ENCODE peak calls at places on chromosomes 3 and 15, in four cellular contexts. I, O, D and Z are unnamed samples.

GRCh38 chr15:60076582-60077263 is 72.6 kb downstream of the FOXB1 start:
- DNase-seq in I (no peak), O (no peak), D (no peak), Z (no peak)

GRCh38 chr3:55296035-55296434 is 191.1 kb downstream of the WNT5A start:
- DNase-seq in I (no peak), O (no peak), D (no peak), Z (no peak)

GRCh38 chr3:42097166-42097946 is 6.2 kb downstream of the TRAK1 start:
- DNase-seq in I (no peak), O (no peak), D (no peak), Z (no peak)

GRCh38 chr3:169946336-169946735 is 20.3 kb upstream of the SEC62 start:
- DNase-seq in I (no peak), O (no peak), D (no peak), Z (no peak)

GRCh38 chr15:90820481-90820880 is 47.9 kb upstream of the FURIN start:
- DNase-seq in I (no peak), O (no peak), D (no peak), Z (no peak)

GRCh38 chr15:74983725-74984231 is 11.6 kb upstream of the SCAMP5 start:
- DNase-seq in I (no peak), O (no peak), D (no peak), Z (peak; percentile 40)

GRCh38 chr3:188568750-188569149 is 414.8 kb downstream of the LPP start:
- DNase-seq in I (no peak), O (no peak), D (no peak), Z (no peak)

GRCh38 chr3:128693696-128694095 is 32.3 kb upstream of the RAB7A start:
- DNase-seq in I (no peak), O (no peak), D (no peak), Z (no peak)

GRCh38 chr3:157618075-157618760 is 115.0 kb upstream of the VEPH1 start:
- DNase-seq in I (peak; percentile 70), O (peak; percentile 41), D (no peak), Z (peak; percentile 37)

GRCh38 chr3:173624086-173624485 is 226.5 kb downstream of the NLGN1 start:
- DNase-seq in I (no peak), O (no peak), D (no peak), Z (no peak)

GRCh38 chr15:40795019-40795418 is 11.9 kb upstream of the ZFYVE19 start:
- DNase-seq in I (no peak), O (no peak), D (no peak), Z (no peak)

GRCh38 chr3:14587733-14588360 is 47.7 kb upstream of the GRIP2 start:
- DNase-seq in I (peak; percentile 20), O (peak; percentile 55), D (no peak), Z (peak; percentile 75)

GRCh38 chr15:99668533-99669182 is 64.6 kb downstream of the LYSMD4 start:
- DNase-seq in I (no peak), O (peak; percentile 4), D (no peak), Z (no peak)

GRCh38 chr15:52331490-52332240 is 36.1 kb upstream of the MYO5C start:
- DNase-seq in I (peak; percentile 29), O (peak; percentile 30), D (no peak), Z (peak; percentile 75)

GRCh38 chr15:28023422-28023821 is 75.7 kb downstream of the OCA2 start:
- DNase-seq in I (no peak), O (no peak), D (peak; percentile 14), Z (no peak)

GRCh38 chr15:71659730-71660067 is 150.7 kb upstream of the NR2E3 start:
- DNase-seq in I (no peak), O (no peak), D (no peak), Z (no peak)

GRCh38 chr3:76565496-76566210 is 474.2 kb upstream of the ROBO2 start:
- DNase-seq in I (no peak), O (no peak), D (no peak), Z (no peak)

GRCh38 chr3:186360779-186361178 is 1.3 kb downstream of the DGKG start:
- DNase-seq in I (no peak), O (no peak), D (peak; percentile 67), Z (no peak)

GRCh38 chr3:129651316-129652202 is 45.1 kb upstream of the PLXND1 start:
- DNase-seq in I (no peak), O (no peak), D (no peak), Z (peak; percentile 53)

DNA sequence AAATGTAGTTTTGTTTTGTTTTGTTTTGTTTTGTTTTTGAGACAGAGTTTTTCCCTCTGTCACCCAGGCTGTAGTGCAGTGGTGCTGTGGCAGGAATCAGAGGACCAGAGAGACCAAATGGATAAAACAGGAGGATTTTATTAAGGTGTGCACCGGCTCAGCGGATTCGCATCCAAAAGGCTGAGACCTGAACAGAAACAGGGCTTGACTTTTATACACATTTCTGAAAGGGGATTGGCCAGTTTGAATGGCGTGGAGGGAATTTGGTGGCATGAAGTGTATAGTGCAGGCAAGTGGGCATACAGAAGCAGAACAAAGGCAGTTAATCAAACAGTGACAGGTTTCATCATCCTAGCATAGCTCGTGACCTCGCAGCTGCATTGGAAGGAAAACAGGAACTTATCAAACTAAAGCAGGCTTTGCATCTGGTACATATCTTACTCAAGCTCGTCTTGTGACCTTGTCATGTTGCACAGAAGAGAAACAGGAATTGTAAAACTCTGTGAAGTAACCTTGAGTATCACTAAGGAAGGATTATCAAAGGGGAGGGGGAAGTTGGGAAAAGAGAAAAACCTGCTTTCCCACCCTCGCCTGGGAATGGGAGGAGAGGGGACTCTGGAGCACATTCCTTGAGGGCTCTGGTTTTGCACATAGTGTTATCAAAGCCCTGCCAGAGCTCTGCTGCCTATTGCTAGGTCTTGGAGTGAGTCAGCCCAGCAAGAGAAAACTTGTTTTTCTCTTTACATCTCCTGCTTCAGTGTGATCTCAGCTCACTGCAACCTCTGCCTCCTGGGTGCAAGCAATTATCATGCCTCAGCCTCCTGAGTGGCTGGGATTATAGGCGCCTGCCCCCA is 38.5 kb downstream of the C3orf62 start:
- DNase-seq in I (peak; percentile 88), O (peak; percentile 88), D (no peak), Z (no peak)
- TF ChIP-seq HDAC2 in I (peak; percentile 84), O (no peak), D (no peak), Z (no peak)

GRCh38 chr15:72758195-72758594 is 25.4 kb downstream of the ADPGK start:
- DNase-seq in I (no peak), O (no peak), D (no peak), Z (no peak)
- H3K4me2 ChIP-seq in I (no peak overlapping the region), O (no peak overlapping the region), D (no peak overlapping the region), Z (no peak overlapping the region)

GRCh38 chr15:68846851-68847439 is 26.2 kb upstream of the ANP32A start:
- DNase-seq in I (no peak), O (no peak), D (no peak), Z (no peak)

GRCh38 chr15:68849477-68849876 is 28.8 kb upstream of the ANP32A start:
- DNase-seq in I (no peak), O (no peak), D (no peak), Z (no peak)

GRCh38 chr15:68844856-68845550 is 24.3 kb upstream of the ANP32A start:
- DNase-seq in I (no peak), O (no peak), D (no peak), Z (no peak)

GRCh38 chr15:68842958-68843357 is 22.3 kb upstream of the ANP32A start:
- DNase-seq in I (no peak), O (no peak), D (no peak), Z (no peak)

DNA sequence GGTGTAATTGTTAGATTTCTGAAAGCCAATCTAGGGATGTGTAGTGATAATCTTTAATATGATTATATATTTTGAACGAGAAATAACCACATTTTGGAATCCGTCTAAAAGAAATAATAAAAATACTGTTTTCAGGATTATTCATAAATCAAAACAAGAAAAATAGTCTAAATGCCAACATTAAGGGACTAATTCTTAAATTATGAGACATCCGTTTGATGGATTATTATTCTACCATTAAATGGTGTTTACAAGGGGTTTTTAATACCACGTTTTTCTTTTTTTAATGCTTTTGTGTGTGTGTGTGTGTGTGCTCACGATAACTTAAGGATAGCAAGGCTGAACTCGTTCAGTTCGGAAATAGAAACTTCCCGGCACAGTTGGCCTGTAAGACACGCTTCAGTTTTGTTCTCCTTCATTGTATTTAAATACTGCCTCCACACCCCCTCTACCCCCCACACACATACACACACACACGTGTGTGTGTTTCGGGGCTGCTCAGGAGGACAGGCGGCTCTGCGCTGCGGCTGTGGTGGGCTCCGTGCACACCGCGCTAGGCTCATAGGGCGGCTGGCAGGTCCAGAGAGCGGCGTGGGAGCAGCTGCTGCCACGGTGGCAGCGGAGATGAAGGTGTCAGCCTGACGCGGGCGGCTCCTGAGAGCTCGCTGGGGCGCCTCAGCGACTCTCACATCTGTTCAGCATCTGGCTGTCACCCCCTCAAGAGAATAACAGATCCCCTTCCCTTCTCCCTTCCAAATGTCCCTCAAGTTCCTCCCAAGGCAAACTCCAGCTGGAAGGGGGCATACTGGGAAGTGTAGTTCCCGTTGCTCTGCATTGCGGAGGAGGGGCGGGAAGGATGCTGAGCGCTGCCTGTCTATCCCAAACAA is 23.0 kb upstream of the ANP32A start:
- DNase-seq in I (no peak), O (no peak), D (peak; percentile 61), Z (no peak)
- TF ChIP-seq HDAC2 in I (no peak), O (no peak), D (no peak), Z (no peak)

GRCh38 chr3:194382196-194382891 is 12.8 kb upstream of the LRRC15 start:
- DNase-seq in I (no peak), O (no peak), D (peak; percentile 45), Z (no peak)
- H3K4me2 ChIP-seq in I (no peak overlapping the region), O (no peak overlapping the region), D (no peak overlapping the region), Z (no peak overlapping the region)

GRCh38 chr15:70412717-70413266 is 315.1 kb upstream of the TLE3 start:
- DNase-seq in I (no peak), O (no peak), D (no peak), Z (no peak)
- TF ChIP-seq HDAC2 in I (no peak), O (no peak), D (no peak), Z (no peak)

GRCh38 chr3:119349353-119349752 is 55.2 kb downstream of the ARHGAP31 start:
- DNase-seq in I (no peak), O (no peak), D (peak; percentile 58), Z (no peak)
- H3K4me2 ChIP-seq in I (no peak overlapping the region), O (no peak overlapping the region), D (peak overlapping the region; percentile 66), Z (no peak overlapping the region)

GRCh38 chr3:52193059-52193458 is 4.9 kb upstream of the ALAS1 start:
- DNase-seq in I (no peak), O (no peak), D (no peak), Z (peak; percentile 40)
- TF ChIP-seq HDAC2 in I (no peak), O (no peak), D (no peak), Z (no peak)

DNA sequence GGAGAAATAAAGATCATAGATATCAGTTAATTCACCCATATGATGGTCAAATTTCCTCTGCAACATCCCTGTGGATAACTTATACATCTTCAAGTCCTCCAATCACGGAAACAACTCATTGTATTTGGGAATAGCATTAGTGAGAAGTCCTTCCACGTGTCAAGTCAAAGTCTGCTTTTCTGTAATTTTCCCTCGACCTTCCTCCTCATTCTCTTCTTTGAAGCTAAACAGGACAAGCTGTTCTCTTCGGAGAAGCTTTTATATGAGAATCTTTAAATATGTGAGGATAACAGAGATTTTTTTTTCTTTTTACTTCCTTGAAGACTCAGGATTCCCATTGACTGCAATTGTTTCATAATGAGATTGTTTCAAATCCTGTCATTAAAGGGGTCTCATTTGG is 230.4 kb downstream of the ZPLD1 start:
- DNase-seq in I (no peak), O (no peak), D (no peak), Z (no peak)
- H3K4me2 ChIP-seq in I (no peak overlapping the region), O (no peak overlapping the region), D (no peak overlapping the region), Z (no peak overlapping the region)

GRCh38 chr15:92903588-92903955 is 3.4 kb downstream of the CHD2 start:
- DNase-seq in I (no peak), O (no peak), D (no peak), Z (no peak)
- TF ChIP-seq HDAC2 in I (no peak), O (no peak), D (no peak), Z (no peak)